ENCODE peak calls at places on chromosomes 6 and 20, in five cellular contexts. O, B, A, G and W are unnamed samples.

GRCh38 chr6:70537266-70537665 is 29.5 kb upstream of the SDHAF4 start:
- DNase-seq in G (no peak), O (no peak), A (no peak), B (no peak), W (no peak)

GRCh38 chr20:10250902-10251301 is 32.3 kb downstream of the SNAP25 start:
- DNase-seq in B (no peak), G (no peak), O (no peak), A (no peak), W (peak; percentile 58)

GRCh38 chr6:160974304-160974771 is 17.2 kb upstream of the MAP3K4 start:
- DNase-seq in O (no peak), B (no peak), G (no peak), A (no peak), W (no peak)

GRCh38 chr6:140203611-140204553 is 829.4 kb upstream of the CITED2 start:
- DNase-seq in G (no peak), B (no peak), A (no peak), O (no peak), W (no peak)

GRCh38 chr6:328184-328670 is 35.9 kb downstream of the DUSP22 start:
- DNase-seq in G (no peak), A (no peak), O (no peak), B (peak; percentile 75), W (no peak)

GRCh38 chr20:56994006-56994405 is 272.4 kb downstream of the BMP7 start:
- DNase-seq in G (no peak), B (no peak), O (no peak), A (no peak), W (no peak)

GRCh38 chr6:45464685-45465084 is 87.0 kb upstream of the SUPT3H start:
- DNase-seq in A (no peak), G (no peak), B (no peak), O (no peak), W (no peak)

GRCh38 chr6:45513843-45514242 is 136.1 kb upstream of the SUPT3H start:
- DNase-seq in B (peak; percentile 61), G (no peak), A (no peak), O (no peak), W (no peak)

GRCh38 chr6:10146723-10147451 is 268.0 kb downstream of the TFAP2A start:
- DNase-seq in G (peak; percentile 29), O (peak; percentile 29), A (peak; percentile 40), B (peak; percentile 68), W (peak; percentile 21)

GRCh38 chr6:105609375-105609991 is 206.6 kb upstream of the PREP start:
- DNase-seq in O (no peak), G (no peak), B (no peak), A (no peak), W (peak; percentile 55)

GRCh38 chr6:104692008-104692407 is 167.7 kb downstream of the HACE1 start:
- DNase-seq in G (no peak), B (no peak), O (no peak), A (no peak), W (no peak)

GRCh38 chr20:34985439-34986310 is 30.0 kb downstream of the MYH7B start:
- DNase-seq in B (no peak), O (no peak), G (no peak), A (no peak), W (no peak)

GRCh38 chr6:153670403-153671026 is 368.5 kb upstream of the OPRM1 start:
- DNase-seq in G (no peak), B (no peak), O (no peak), A (no peak), W (no peak)

GRCh38 chr6:169786349-169786748 is 34.9 kb downstream of the ERMARD start:
- DNase-seq in O (no peak), G (no peak), A (no peak), B (no peak), W (no peak)

GRCh38 chr6:135270676-135271536 is 89.8 kb downstream of the MYB start:
- DNase-seq in B (no peak), G (peak; percentile 75), A (no peak), O (no peak), W (no peak)

GRCh38 chr6:16585805-16586204 is 175.5 kb downstream of the ATXN1 start:
- DNase-seq in G (no peak), B (peak; percentile 86), A (no peak), O (no peak), W (no peak)

GRCh38 chr6:47034421-47034820 is 7.7 kb downstream of the ADGRF1 start:
- DNase-seq in G (no peak), O (no peak), B (no peak), A (no peak), W (no peak)

GRCh38 chr6:136761227-136761922 is 30.9 kb downstream of the MAP3K5 start:
- DNase-seq in A (no peak), B (peak; percentile 28), G (no peak), O (peak; percentile 39), W (no peak)

GRCh38 chr20:45229264-45230056 is 8.3 kb downstream of the SEMG2 start:
- DNase-seq in O (peak; percentile 12), A (peak; percentile 60), B (peak; percentile 57), G (peak; percentile 90), W (no peak)

GRCh38 chr20:4776079-4776630 is 54.4 kb downstream of the PRND start:
- DNase-seq in G (no peak), B (peak; percentile 61), O (no peak), A (no peak), W (no peak)

GRCh38 chr6:138034229-138034628 is 73.0 kb downstream of the PERP start:
- DNase-seq in B (no peak), G (no peak), O (no peak), A (no peak), W (no peak)

GRCh38 chr6:105200133-105200730 is 20.4 kb upstream of the POPDC3 start:
- DNase-seq in B (no peak), O (no peak), G (no peak), A (no peak), W (no peak)

GRCh38 chr6:142947702-142948480 is 2.9 kb upstream of the HIVEP2 start:
- DNase-seq in B (no peak), A (no peak), O (no peak), G (no peak), W (no peak)

GRCh38 chr6:162620067-162620466 is 107.5 kb downstream of the PRKN start:
- DNase-seq in A (no peak), G (no peak), B (peak; percentile 17), O (no peak), W (no peak)

GRCh38 chr6:139852484-139853140 is 478.2 kb upstream of the CITED2 start:
- DNase-seq in A (no peak), B (no peak), O (no peak), G (no peak), W (no peak)

GRCh38 chr6:1406306-1407058 is 17.1 kb downstream of the FOXF2 start:
- DNase-seq in G (no peak), B (peak; percentile 87), O (no peak), A (no peak), W (no peak)

GRCh38 chr6:22888147-22888831 is 318.9 kb downstream of the HDGFL1 start:
- DNase-seq in A (no peak), B (no peak), O (no peak), G (no peak), W (no peak)

GRCh38 chr6:41100871-41101287 is 28.1 kb downstream of the NFYA start:
- DNase-seq in B (no peak), G (peak; percentile 94), A (no peak), O (no peak), W (no peak)

GRCh38 chr6:108526739-108527174 is 34.0 kb upstream of the FOXO3 start:
- DNase-seq in G (no peak), O (peak; percentile 64), A (no peak), B (peak; percentile 69), W (peak; percentile 41)

GRCh38 chr6:164068533-164068932 is 654.0 kb downstream of the QKI start:
- DNase-seq in A (no peak), G (no peak), O (no peak), B (no peak), W (no peak)

GRCh38 chr6:84349542-84349941 is 122.1 kb upstream of the CEP162 start:
- DNase-seq in A (no peak), O (no peak), B (no peak), G (no peak), W (no peak)

DNA sequence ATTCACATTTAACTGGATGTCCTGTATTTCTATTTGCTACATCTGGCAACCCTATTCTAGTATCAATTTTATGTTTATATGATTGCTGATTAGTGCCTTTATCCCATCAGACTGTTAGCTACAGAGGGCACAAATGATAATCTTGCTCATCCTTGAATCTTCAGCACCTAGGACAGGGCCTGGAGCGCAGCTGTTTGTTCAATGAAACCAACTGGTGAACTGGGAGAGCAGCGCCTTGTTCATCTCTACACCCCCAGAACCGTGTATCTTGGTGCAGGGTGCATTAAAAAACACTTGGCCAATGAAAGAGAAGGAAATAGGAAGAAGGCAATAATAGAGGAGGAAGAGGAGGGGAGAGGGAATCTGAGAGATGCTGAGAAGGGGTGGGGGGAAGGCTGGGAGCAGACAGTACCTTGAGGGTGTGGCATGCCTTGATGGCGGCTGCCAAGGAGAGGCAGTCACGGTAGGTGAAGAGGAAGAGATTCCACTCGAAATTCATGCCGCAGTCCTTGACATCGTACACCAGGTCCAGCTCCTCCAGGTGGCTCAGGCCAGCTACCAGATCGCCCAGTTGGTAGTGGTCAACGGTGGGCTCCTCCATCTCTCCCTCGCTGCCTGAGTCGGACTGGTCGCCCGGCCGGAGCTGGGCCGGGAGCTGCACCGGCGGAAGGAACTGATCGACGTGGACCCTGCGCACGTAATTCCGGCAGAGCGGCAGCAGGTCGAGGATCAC is 15.5 kb downstream of the TMEM151B start:
- DNase-seq in B (peak; percentile 50), O (no peak), G (peak; percentile 57), A (no peak), W (no peak)
- TF ChIP-seq MAX in B (no peak), O (no peak), G (no peak), A (no peak), W (no peak)

GRCh38 chr20:63054103-63054474 is 47.3 kb upstream of the BHLHE23 start:
- DNase-seq in B (no peak), A (no peak), G (peak; percentile 2), O (no peak), W (no peak)
- TF ChIP-seq MAX in B (no peak), A (no peak), G (no peak), O (no peak), W (no peak)

GRCh38 chr6:133833905-133834304 is 55.0 kb upstream of the TCF21 start:
- DNase-seq in B (no peak), O (no peak), G (no peak), A (no peak), W (peak; percentile 27)
- TF ChIP-seq MAX in B (no peak), O (no peak), G (no peak), A (no peak), W (no peak)

GRCh38 chr20:3760980-3761379 is 6.6 kb downstream of the ADISSP start:
- DNase-seq in B (no peak), A (no peak), O (no peak), G (no peak), W (no peak)

GRCh38 chr20:3759884-3760283 is 7.7 kb downstream of the ADISSP start:
- DNase-seq in A (no peak), B (no peak), G (no peak), O (no peak), W (no peak)

GRCh38 chr20:3755814-3756480 is 11.6 kb downstream of the ADISSP start:
- DNase-seq in O (no peak), G (no peak), A (no peak), B (no peak), W (no peak)

GRCh38 chr20:3758566-3758965 is 9.0 kb downstream of the ADISSP start:
- DNase-seq in A (no peak), O (no peak), G (no peak), B (no peak), W (no peak)

DNA sequence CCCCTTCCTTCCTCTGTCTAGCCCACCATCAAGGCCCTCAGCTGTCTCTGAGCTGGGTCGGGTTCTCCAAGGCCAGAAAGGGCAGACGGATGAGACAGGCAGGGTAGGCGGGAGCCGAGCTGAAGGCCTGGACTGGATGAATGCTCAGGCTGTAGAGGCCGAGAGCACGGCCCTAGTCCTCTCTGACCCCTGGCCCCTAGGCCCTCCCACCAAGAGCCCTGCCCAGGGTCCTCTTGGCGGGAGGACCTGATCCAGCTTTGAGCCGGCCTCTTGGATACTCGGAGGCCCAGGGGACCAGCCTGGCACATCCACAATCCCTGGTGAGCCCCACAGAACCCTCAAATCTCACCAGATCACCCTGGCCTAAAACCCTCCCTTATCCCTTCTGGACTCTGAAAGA is 8.2 kb downstream of the ADISSP start:
- DNase-seq in G (no peak), B (no peak), A (no peak), O (no peak), W (no peak)
- TF ChIP-seq MAX in G (no peak), B (no peak), A (no peak), O (no peak), W (no peak)